ENCODE peak calls at places on chromosomes 12 and 14, in seven cellular contexts. Z is CD8-positive, alpha-beta T cell; D is lung; G is body of pancreas; V is testis; P is A549; W is stomach. C is an unnamed sample.

GRCh38 chr14:46573518-46573917 is 78.1 kb downstream of the RPL10L start:
- DNase-seq in D (no peak), V (no peak), W (no peak), P (no peak), G (no peak), Z (no peak), C (no peak)

GRCh38 chr12:80033457-80033856 is 65.9 kb upstream of the OTOGL start:
- DNase-seq in G (no peak), Z (no peak), D (no peak), V (no peak), W (no peak), P (no peak), C (no peak)

GRCh38 chr12:62217466-62218194 is 42.6 kb upstream of the USP15 start:
- DNase-seq in W (no peak), V (no peak), Z (no peak), G (no peak), P (no peak), D (no peak), C (no peak)

GRCh38 chr14:21215130-21215878 is 53.9 kb downstream of the HNRNPC start:
- DNase-seq in G (no peak), W (no peak), P (no peak), Z (no peak), V (no peak), D (no peak), C (no peak)

GRCh38 chr12:104589215-104589614 is 132.5 kb downstream of the CHST11 start:
- DNase-seq in D (no peak), V (no peak), Z (no peak), P (no peak), G (no peak), W (no peak), C (no peak)

GRCh38 chr12:76422878-76423438 is 74.7 kb upstream of the BBS10 start:
- DNase-seq in Z (no peak), P (no peak), V (no peak), D (no peak), W (no peak), G (no peak), C (no peak)

GRCh38 chr12:41274643-41275042 is 86.5 kb downstream of the PDZRN4 start:
- DNase-seq in Z (no peak), D (no peak), G (no peak), P (no peak), V (no peak), W (no peak), C (no peak)

GRCh38 chr12:95762123-95762785 is 28.3 kb downstream of the NTN4 start:
- DNase-seq in V (no peak), W (peak; percentile 47), P (no peak), G (peak; percentile 25), Z (no peak), D (no peak), C (no peak)

GRCh38 chr12:84636801-84637285 is 275.8 kb downstream of the SLC6A15 start:
- DNase-seq in P (no peak), D (no peak), G (no peak), Z (no peak), V (no peak), W (no peak), C (no peak)

GRCh38 chr14:52351191-52351560 is 37.1 kb downstream of the PTGER2 start:
- DNase-seq in D (no peak), P (no peak), G (no peak), W (no peak), Z (no peak), V (no peak), C (no peak)

GRCh38 chr12:76548222-76548837 is 11.2 kb downstream of the OSBPL8 start:
- DNase-seq in D (no peak), Z (no peak), G (no peak), W (no peak), P (no peak), V (no peak), C (no peak)

GRCh38 chr12:40054554-40055226 is 51.2 kb downstream of the SLC2A13 start:
- DNase-seq in G (no peak), W (no peak), Z (no peak), V (peak; percentile 26), D (no peak), P (peak; percentile 21), C (no peak)

GRCh38 chr12:31001581-31002360 is 71.9 kb upstream of the DDX11 start:
- DNase-seq in D (no peak), V (no peak), Z (no peak), P (no peak), W (no peak), G (no peak), C (no peak)

GRCh38 chr12:55017421-55017820 is 2.4 kb upstream of the NEUROD4 start:
- DNase-seq in V (no peak), P (no peak), D (no peak), G (no peak), Z (no peak), W (no peak), C (no peak)

GRCh38 chr12:6197996-6198395 is 2.2 kb upstream of the CD9 start:
- DNase-seq in W (no peak), D (no peak), G (no peak), V (peak; percentile 48), P (no peak), Z (no peak), C (no peak)

GRCh38 chr14:53365516-53366130 is 212.5 kb upstream of the DDHD1 start:
- DNase-seq in G (no peak), W (no peak), Z (no peak), D (no peak), V (no peak), P (no peak), C (no peak)

GRCh38 chr12:123807670-123808069 is 45.6 kb downstream of the DNAH10 start:
- DNase-seq in P (no peak), Z (no peak), G (no peak), D (no peak), W (no peak), V (no peak), C (no peak)

GRCh38 chr14:81516941-81517797 is 16.5 kb downstream of the SEL1L start:
- DNase-seq in V (peak; percentile 86), W (no peak), Z (no peak), G (peak; percentile 39), D (no peak), P (peak; percentile 7), C (no peak)

GRCh38 chr14:81521356-81521755 is 12.3 kb downstream of the SEL1L start:
- DNase-seq in W (no peak), G (no peak), D (no peak), P (no peak), Z (no peak), V (no peak), C (no peak)

GRCh38 chr14:81523016-81523415 is 10.6 kb downstream of the SEL1L start:
- DNase-seq in V (no peak), P (no peak), Z (no peak), D (no peak), W (no peak), G (no peak), C (no peak)

GRCh38 chr14:81517798-81518398 is 15.8 kb downstream of the SEL1L start:
- DNase-seq in P (no peak), V (peak; percentile 69), Z (no peak), W (no peak), G (peak; percentile 80), D (no peak), C (no peak)

GRCh38 chr14:81519200-81519998 is 14.3 kb downstream of the SEL1L start:
- DNase-seq in G (no peak), D (no peak), V (no peak), W (no peak), P (no peak), Z (no peak), C (no peak)
- H3K27ac ChIP-seq in G (peak overlapping the region; percentile 66), D (peak overlapping the region; percentile 60), V (peak overlapping the region; percentile 27), W (peak overlapping the region; percentile 45), P (peak overlapping the region; percentile 80), Z (peak overlapping the region; percentile 9), C (peak overlapping the region; percentile 76)

DNA sequence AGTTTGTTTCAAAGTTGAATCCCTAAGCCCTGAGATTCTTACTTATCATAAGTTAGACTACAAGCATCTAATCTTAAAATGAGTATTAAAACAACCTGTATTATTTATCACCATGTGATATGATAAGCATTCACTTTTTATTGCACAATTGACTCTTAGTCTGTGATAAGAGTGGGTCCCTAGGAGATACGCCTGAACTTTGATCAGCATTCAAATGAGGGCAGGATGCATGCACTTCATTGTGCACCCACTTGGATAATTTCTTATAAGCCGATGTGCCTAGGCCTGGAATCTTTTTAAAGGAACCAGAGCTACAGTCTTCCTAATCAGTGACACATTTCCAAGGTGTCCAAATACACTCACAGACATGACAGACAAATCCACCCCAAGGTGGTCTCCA is 31.4 kb upstream of the SPTLC2 start:
- DNase-seq in D (no peak), W (no peak), G (no peak), Z (no peak), P (no peak), V (no peak), C (no peak)
- H3K27ac ChIP-seq in D (no peak overlapping the region), W (no peak overlapping the region), G (no peak overlapping the region), Z (no peak overlapping the region), P (no peak overlapping the region), V (no peak overlapping the region), C (no peak overlapping the region)

GRCh38 chr12:108950991-108951739 is 69.7 kb downstream of the SVOP start:
- DNase-seq in G (peak; percentile 75), V (peak; percentile 86), D (peak; percentile 73), W (peak; percentile 84), P (peak; percentile 39), Z (peak; percentile 69), C (peak; percentile 2)
- H3K27ac ChIP-seq in G (no peak overlapping the region), V (no peak overlapping the region), D (no peak overlapping the region), W (no peak overlapping the region), P (peak overlapping the region; percentile 36), Z (no peak overlapping the region), C (no peak overlapping the region)

GRCh38 chr14:100104006-100104352 is 38.8 kb downstream of the EVL start:
- DNase-seq in D (no peak), G (no peak), Z (no peak), P (no peak), V (no peak), W (no peak), C (no peak)

GRCh38 chr14:100106260-100106659 is 41.0 kb downstream of the EVL start:
- DNase-seq in V (no peak), P (no peak), G (no peak), Z (peak; percentile 69), D (no peak), W (no peak), C (no peak)

GRCh38 chr14:100103261-100104005 is 38.2 kb downstream of the EVL start:
- DNase-seq in G (no peak), D (no peak), V (peak; percentile 53), P (no peak), Z (no peak), W (no peak), C (no peak)

GRCh38 chr14:100105357-100106169 is 40.3 kb downstream of the EVL start:
- DNase-seq in G (no peak), P (no peak), V (no peak), Z (peak; percentile 48), W (no peak), D (no peak), C (no peak)

DNA sequence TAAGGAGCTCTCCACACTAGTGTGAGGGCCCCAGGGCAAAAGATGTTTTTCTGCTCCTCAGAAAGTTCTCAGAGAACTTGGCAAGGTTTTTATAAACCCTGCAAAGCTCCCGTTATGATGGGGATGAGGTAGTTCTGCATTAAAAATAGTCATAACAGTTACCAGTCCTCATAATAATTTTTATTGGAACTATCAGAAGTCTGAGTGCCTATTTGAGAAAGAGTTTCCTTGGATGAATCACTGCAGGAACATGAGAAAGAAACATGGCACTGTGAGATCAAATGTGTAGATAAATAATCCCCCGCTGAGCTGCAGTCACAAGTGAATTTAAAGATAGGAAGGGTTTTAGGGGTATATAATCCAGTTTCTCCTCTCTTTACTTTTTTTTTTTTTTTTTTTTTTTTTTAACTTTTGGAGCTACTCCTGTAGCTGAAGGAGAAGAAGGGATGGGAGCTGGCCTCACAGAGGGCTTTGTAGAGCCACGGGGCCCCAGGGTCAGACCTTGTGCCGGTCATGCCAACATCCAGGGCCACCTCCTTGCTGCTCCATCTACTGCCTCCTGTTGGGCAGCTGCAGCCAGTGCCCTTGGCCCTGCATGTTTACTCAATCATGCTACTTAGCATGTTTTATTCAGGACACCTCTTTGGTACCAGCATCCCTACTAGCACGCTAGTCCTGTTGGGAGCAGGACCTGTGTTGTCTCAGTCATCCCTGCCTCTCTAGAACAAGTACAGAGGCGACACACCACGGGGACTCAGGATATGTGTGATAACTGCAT is 39.5 kb downstream of the EVL start:
- DNase-seq in P (no peak), Z (no peak), V (no peak), G (no peak), D (no peak), W (no peak), C (no peak)
- H3K27ac ChIP-seq in P (peak overlapping the region; percentile 49), Z (peak overlapping the region; percentile 64), V (no peak overlapping the region), G (no peak overlapping the region), D (no peak overlapping the region), W (no peak overlapping the region), C (no peak overlapping the region)